ENCODE peak calls at places on chromosomes 3 and 15, in four cellular contexts. One of them, this sample, is unnamed.

GRCh38 chr15:45678459-45679178 is 43.8 kb downstream of the SQOR start:
- DNase-seq in IMR-90: peak; percentile 17
- DNase-seq in mammary epithelial cell: no peak
- DNase-seq in GM23248: no peak
- DNase-seq in this sample: no peak

GRCh38 chr3:192281207-192281880 is 446.0 kb downstream of the FGF12 start:
- DNase-seq in GM23248: no peak
- DNase-seq in mammary epithelial cell: no peak
- DNase-seq in IMR-90: no peak
- DNase-seq in this sample: no peak

GRCh38 chr3:53921296-53921695 is 29.6 kb upstream of the SELENOK start:
- DNase-seq in GM23248: peak; percentile 54
- DNase-seq in IMR-90: peak; percentile 8
- DNase-seq in mammary epithelial cell: peak; percentile 19
- DNase-seq in this sample: peak; percentile 7

GRCh38 chr15:44435893-44436667 is 8.7 kb downstream of the CTDSPL2 start:
- DNase-seq in IMR-90: peak; percentile 43
- DNase-seq in GM23248: peak; percentile 24
- DNase-seq in mammary epithelial cell: peak; percentile 56
- DNase-seq in this sample: no peak

GRCh38 chr3:39165518-39165917 is 12.1 kb upstream of the CSRNP1 start:
- DNase-seq in IMR-90: no peak
- DNase-seq in GM23248: no peak
- DNase-seq in mammary epithelial cell: no peak
- DNase-seq in this sample: no peak

GRCh38 chr3:66520716-66521115 is 19.9 kb upstream of the LRIG1 start:
- DNase-seq in IMR-90: peak; percentile 64
- DNase-seq in mammary epithelial cell: no peak
- DNase-seq in GM23248: peak; percentile 27
- DNase-seq in this sample: no peak

GRCh38 chr3:48685603-48686511 is at the start of gene NCKIPSD:
- DNase-seq in mammary epithelial cell: peak; percentile 79
- DNase-seq in IMR-90: peak; percentile 69
- DNase-seq in GM23248: peak; percentile 95
- DNase-seq in this sample: peak; percentile 93

GRCh38 chr3:16326724-16327349 is 61.8 kb downstream of the OXNAD1 start:
- DNase-seq in GM23248: no peak
- DNase-seq in IMR-90: no peak
- DNase-seq in mammary epithelial cell: peak; percentile 21
- DNase-seq in this sample: no peak

GRCh38 chr3:87771338-87772059 is 287.3 kb downstream of the CGGBP1 start:
- DNase-seq in mammary epithelial cell: peak; percentile 25
- DNase-seq in IMR-90: peak; percentile 1
- DNase-seq in GM23248: peak; percentile 69
- DNase-seq in this sample: peak; percentile 62

GRCh38 chr3:188914556-188914955 is 257.2 kb upstream of the TPRG1 start:
- DNase-seq in IMR-90: peak; percentile 89
- DNase-seq in mammary epithelial cell: no peak
- DNase-seq in GM23248: peak; percentile 73
- DNase-seq in this sample: no peak

GRCh38 chr3:167733961-167734497 is 663 bp downstream of the PDCD10 start:
- DNase-seq in mammary epithelial cell: no peak
- DNase-seq in GM23248: peak; percentile 58
- DNase-seq in IMR-90: peak; percentile 3
- DNase-seq in this sample: no peak

GRCh38 chr15:57419335-57419734 is 43.0 kb downstream of the CGNL1 start:
- DNase-seq in mammary epithelial cell: no peak
- DNase-seq in GM23248: no peak
- DNase-seq in IMR-90: no peak
- DNase-seq in this sample: no peak

GRCh38 chr15:92714071-92714456 is 58.5 kb upstream of the FAM174B start:
- DNase-seq in IMR-90: peak; percentile 25
- DNase-seq in GM23248: peak; percentile 66
- DNase-seq in mammary epithelial cell: peak; percentile 61
- DNase-seq in this sample: peak; percentile 80

GRCh38 chr15:47331796-47332480 is 385.4 kb upstream of the SEMA6D start:
- DNase-seq in IMR-90: peak; percentile 83
- DNase-seq in GM23248: peak; percentile 22
- DNase-seq in mammary epithelial cell: peak; percentile 33
- DNase-seq in this sample: no peak

GRCh38 chr3:119234610-119235009 is 6.1 kb downstream of the B4GALT4 start:
- DNase-seq in mammary epithelial cell: no peak
- DNase-seq in GM23248: peak; percentile 18
- DNase-seq in IMR-90: no peak
- DNase-seq in this sample: no peak
- H2AFZ ChIP-seq in mammary epithelial cell: no peak overlapping the region
- H2AFZ ChIP-seq in GM23248: peak overlapping the region; percentile 1
- H2AFZ ChIP-seq in IMR-90: no peak overlapping the region
- H2AFZ ChIP-seq in this sample: no peak overlapping the region

DNA sequence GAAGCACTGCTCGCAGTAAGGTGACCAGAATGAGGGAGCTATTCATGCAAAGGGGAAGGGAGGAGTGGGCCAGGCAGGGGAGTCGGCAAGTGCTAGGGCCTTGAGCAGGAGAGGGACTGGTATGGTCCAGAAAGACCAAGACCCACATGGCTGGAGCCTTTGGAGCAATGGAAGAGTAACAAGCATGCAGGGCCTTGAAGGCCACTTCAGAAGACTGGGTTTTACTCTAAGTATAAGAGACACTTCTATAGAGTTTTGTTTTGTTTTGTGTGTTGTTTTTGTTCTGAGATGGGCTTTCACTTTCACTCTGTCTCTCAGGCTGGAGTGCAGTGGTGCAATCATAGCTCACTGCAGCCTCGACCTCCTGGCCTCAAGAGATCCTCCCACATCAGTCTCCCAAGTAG is 42.0 kb downstream of the BFSP2 start:
- DNase-seq in IMR-90: no peak
- DNase-seq in GM23248: no peak
- DNase-seq in mammary epithelial cell: no peak
- DNase-seq in this sample: no peak
- H2AFZ ChIP-seq in IMR-90: no peak overlapping the region
- H2AFZ ChIP-seq in GM23248: no peak overlapping the region
- H2AFZ ChIP-seq in mammary epithelial cell: no peak overlapping the region
- H2AFZ ChIP-seq in this sample: no peak overlapping the region

GRCh38 chr3:164023480-164023879 is 1054.8 kb downstream of the SI start:
- DNase-seq in GM23248: no peak
- DNase-seq in mammary epithelial cell: no peak
- DNase-seq in IMR-90: no peak
- DNase-seq in this sample: no peak

GRCh38 chr3:164018500-164018899 is 1059.8 kb downstream of the SI start:
- DNase-seq in GM23248: no peak
- DNase-seq in IMR-90: no peak
- DNase-seq in mammary epithelial cell: no peak
- DNase-seq in this sample: peak; percentile 43
- H2AFZ ChIP-seq in GM23248: no peak overlapping the region
- H2AFZ ChIP-seq in IMR-90: no peak overlapping the region
- H2AFZ ChIP-seq in mammary epithelial cell: no peak overlapping the region
- H2AFZ ChIP-seq in this sample: no peak overlapping the region

DNA sequence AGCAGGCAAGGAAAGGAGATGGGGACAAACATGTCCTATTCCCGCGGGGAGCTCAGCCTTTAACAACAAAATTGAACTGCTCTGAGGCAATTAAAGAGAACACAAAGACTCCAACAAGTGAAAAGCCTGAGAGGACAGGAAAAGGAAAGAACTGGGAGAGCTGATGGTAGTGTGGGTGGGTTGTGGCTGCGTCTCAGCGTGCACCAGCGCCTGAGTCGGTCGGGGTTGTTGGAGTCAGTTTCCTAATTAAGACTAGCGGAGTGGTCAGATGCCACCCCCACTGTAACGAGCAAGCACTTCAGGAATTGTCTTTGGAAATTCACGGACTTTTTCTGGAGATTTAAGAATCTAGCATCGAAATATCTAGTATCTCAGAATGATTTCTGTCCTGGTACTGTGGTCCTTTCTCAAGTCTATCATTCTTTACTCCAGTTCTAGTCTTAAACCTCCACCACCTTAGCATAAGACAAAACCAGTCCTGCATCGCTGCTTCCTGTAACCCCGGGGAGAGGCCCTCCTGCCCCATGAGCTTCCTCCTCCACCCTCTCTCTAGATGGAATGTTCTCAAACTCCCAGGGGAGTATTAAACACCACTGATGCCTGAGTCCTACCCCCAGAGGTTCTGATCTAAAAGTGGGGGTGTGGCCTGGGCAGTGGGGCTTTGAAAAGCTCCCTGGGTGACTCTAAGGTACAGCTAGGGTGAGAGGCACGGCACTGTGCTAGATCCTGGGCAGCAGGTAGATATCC is 104.0 kb downstream of the CYP19A1 start:
- DNase-seq in GM23248: no peak
- DNase-seq in mammary epithelial cell: no peak
- DNase-seq in IMR-90: no peak
- DNase-seq in this sample: peak; percentile 21
- H2AFZ ChIP-seq in GM23248: no peak overlapping the region
- H2AFZ ChIP-seq in mammary epithelial cell: peak overlapping the region; percentile 12
- H2AFZ ChIP-seq in IMR-90: no peak overlapping the region
- H2AFZ ChIP-seq in this sample: no peak overlapping the region

DNA sequence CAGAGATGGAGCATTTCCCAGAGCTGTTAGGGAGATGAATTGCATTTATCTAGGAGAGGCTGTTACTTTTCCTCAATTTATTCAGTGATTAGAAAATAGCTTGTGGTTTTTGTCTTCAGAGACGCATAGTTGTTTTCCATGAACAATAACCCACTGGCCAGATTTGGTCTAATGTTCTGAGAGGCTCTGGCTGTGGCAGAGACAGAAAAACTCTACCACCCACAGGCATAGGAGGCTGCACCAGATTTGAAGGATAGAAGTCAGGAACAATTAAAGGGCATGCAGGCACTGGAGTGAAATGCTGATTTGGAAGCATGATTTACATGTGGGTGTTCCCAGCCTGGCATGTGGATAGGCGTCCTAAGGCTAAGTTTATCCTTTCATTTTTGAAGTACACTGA is 143.5 kb downstream of the NFKBIZ start:
- DNase-seq in IMR-90: no peak
- DNase-seq in mammary epithelial cell: no peak
- DNase-seq in GM23248: no peak
- DNase-seq in this sample: no peak
- H2AFZ ChIP-seq in IMR-90: no peak overlapping the region
- H2AFZ ChIP-seq in mammary epithelial cell: peak overlapping the region; percentile 56
- H2AFZ ChIP-seq in GM23248: no peak overlapping the region
- H2AFZ ChIP-seq in this sample: no peak overlapping the region

DNA sequence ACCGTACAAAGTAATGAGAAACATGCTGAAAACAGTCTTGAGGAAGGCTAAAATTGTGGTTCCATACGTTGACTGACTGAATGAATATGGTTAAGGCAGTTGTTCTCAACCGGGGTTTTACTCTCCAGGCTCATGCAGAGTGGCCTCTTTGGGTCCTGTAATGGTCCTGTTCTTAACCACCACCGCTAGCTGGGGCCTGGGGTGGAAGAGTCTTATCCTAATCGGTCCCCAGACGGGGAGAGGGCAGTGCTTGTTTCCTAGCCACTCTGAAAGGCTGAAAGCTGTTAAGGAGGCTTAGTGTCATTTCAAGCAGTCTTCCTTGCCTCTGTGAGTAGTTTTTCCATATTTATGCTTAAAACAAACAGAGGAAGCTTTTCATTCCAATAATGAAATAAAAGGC is 32.0 kb downstream of the SELENOT start:
- DNase-seq in GM23248: no peak
- DNase-seq in IMR-90: no peak
- DNase-seq in mammary epithelial cell: no peak
- DNase-seq in this sample: no peak
- H2AFZ ChIP-seq in GM23248: no peak overlapping the region
- H2AFZ ChIP-seq in IMR-90: no peak overlapping the region
- H2AFZ ChIP-seq in mammary epithelial cell: no peak overlapping the region
- H2AFZ ChIP-seq in this sample: no peak overlapping the region

GRCh38 chr3:157199841-157200240 is 39.9 kb upstream of the CCNL1 start:
- DNase-seq in IMR-90: peak; percentile 21
- DNase-seq in GM23248: peak; percentile 41
- DNase-seq in mammary epithelial cell: no peak
- DNase-seq in this sample: no peak
- H2AFZ ChIP-seq in IMR-90: no peak overlapping the region
- H2AFZ ChIP-seq in GM23248: no peak overlapping the region
- H2AFZ ChIP-seq in mammary epithelial cell: no peak overlapping the region
- H2AFZ ChIP-seq in this sample: no peak overlapping the region

DNA sequence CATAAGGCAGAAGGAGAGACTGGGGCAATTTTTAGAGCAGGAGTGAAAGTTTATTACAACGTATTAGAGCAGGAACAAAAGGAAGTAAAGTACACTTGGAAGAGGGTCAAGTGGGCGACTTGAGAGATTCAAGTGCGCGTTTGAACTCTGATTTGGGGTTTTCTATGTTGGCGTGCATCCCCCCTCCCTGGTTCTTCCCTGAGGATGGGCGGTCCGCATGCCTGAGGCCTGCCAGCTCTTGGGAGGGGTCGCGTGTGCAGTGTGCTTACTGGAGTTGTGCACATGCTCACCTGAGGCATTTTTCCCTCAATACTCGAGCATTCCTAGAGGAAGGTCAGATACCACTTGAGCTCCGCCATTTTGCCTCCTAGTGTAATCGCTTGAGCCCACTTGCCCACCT is 10.4 kb upstream of the CHAC1 start:
- DNase-seq in GM23248: no peak
- DNase-seq in IMR-90: no peak
- DNase-seq in mammary epithelial cell: no peak
- DNase-seq in this sample: no peak
- H2AFZ ChIP-seq in GM23248: peak overlapping the region; percentile 98
- H2AFZ ChIP-seq in IMR-90: no peak overlapping the region
- H2AFZ ChIP-seq in mammary epithelial cell: no peak overlapping the region
- H2AFZ ChIP-seq in this sample: peak overlapping the region; percentile 99

This sample was measured in GM23338.